ENCODE peak calls at places on chromosomes 3 and 15, in four cellular contexts. J is dorsolateral prefrontal cortex, H is heart left ventricle, S is astrocyte of the cerebellum. E is an unnamed sample.

GRCh38 chr15:75648156-75649000 is 666 bp downstream of the SNX33 start:
- DNase-seq in J (no peak), H (peak), S (no peak), E (no peak)

GRCh38 chr3:135995766-135996165 is 30.2 kb downstream of the PPP2R3A start:
- DNase-seq in J (no peak), H (no peak), S (no peak), E (no peak)

GRCh38 chr15:80590772-80591355 is 104.2 kb upstream of the ABHD17C start:
- DNase-seq in J (no peak), H (no peak), S (no peak), E (no peak)

GRCh38 chr15:93041159-93041547 is 47.9 kb downstream of the RGMA start:
- DNase-seq in J (no peak), H (no peak), S (no peak), E (no peak)

GRCh38 chr3:184282941-184283340 is 7.1 kb downstream of the ECE2 start:
- DNase-seq in J (no peak), H (no peak), S (no peak), E (no peak)

GRCh38 chr3:56125358-56126005 is 342.8 kb downstream of the ERC2 start:
- DNase-seq in J (no peak), H (peak), S (no peak), E (no peak)

GRCh38 chr3:183022935-183023516 is 42.7 kb upstream of the DCUN1D1 start:
- DNase-seq in J (no peak), H (no peak), S (no peak), E (no peak)

GRCh38 chr3:114552527-114552812 is 258.6 kb downstream of the TIGIT start:
- DNase-seq in J (no peak), H (no peak), S (no peak), E (no peak)

GRCh38 chr3:18501679-18502343 is 76.7 kb upstream of the SATB1 start:
- DNase-seq in J (no peak), H (no peak), S (no peak), E (no peak)

GRCh38 chr3:111315911-111316310 is 226.1 kb upstream of the CD96 start:
- DNase-seq in J (no peak), H (no peak), S (peak), E (no peak)

GRCh38 chr15:79060175-79060574 is 30.4 kb downstream of the RASGRF1 start:
- DNase-seq in J (no peak), H (no peak), S (no peak), E (no peak)
- TF ChIP-seq CTCF in J (no peak), H (no peak), S (no peak), E (no peak)

DNA sequence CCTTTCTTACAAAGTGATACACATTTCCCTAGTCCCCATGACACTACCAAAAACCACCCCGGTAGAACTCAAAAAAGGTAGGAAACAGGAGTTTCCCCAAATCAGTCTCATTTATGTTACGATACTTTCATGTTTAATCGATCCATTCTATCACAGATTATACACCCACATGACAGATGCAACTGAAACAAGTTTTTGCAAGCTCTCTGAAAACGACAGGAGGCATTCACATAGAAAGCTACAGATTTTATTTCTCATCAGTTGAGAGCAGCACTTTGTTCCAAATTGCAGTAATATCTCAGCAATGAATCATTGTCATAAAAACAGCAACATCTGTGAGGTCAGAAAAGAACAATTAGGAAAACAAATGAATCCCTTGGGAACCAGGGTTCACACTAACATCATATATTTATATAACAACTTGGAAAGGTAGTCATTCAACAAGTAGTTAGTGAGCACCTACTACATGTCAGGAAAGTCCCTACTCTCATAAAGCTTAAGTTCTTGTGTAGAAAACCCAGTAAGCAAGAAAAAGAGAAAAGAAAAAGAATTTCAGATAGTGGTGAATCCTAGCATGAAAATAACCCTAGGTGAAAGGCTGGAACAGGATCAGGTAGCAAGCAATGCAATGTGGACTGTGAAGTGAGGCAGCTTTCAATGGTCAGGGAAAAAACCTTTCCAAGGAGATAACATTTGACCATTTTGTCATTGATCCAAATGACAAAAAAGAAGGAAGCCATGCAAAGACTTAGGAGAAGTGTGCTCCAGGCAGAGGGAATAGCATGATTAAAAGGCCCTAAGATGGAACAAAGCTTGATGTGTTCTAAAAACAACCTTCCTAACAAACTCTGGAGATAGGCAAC is 8.3 kb downstream of the PLD1 start:
- DNase-seq in J (no peak), H (no peak), S (peak), E (peak)
- H3K4me3 ChIP-seq in J (no peak), H (no peak), S (no peak), E (no peak)

DNA sequence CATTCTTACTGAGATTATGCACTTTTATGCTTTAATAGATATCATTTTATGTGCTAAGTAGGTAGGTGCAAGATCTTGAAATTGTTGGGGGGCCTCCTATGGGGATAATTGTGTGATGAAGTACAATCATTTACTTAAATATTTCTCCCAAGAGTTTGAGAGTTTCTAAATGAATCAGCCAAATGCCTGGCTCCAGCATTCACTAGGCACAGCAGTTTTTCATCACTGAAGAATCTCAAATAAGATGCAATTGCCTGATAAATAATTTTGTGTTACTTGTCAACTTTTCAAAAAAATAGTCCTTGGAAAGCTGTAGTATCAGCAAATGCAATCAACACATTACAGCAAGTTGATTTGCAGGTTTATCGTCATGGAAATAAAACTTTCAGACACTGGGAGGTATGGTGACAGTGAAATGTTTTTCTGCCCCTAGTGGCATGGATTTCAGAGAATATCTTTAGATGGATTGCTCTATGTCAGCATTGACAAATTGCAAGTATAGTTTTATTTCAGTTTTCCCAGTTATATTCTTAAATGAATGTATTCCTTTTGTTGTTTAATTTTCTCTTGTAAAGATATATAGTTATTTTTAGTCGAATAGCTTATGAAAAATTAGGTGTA is 167.1 kb downstream of the NEK11 start:
- DNase-seq in J (no peak), H (no peak), S (no peak), E (no peak)
- TF ChIP-seq CTCF in J (no peak), H (no peak), S (no peak), E (peak)

GRCh38 chr3:51386852-51387229 is 1.8 kb downstream of the MANF start:
- DNase-seq in J (no peak), H (no peak), S (no peak), E (no peak)

GRCh38 chr3:51390186-51390585 is 899 bp upstream of the RBM15B start:
- DNase-seq in J (no peak), H (no peak), S (no peak), E (no peak)

GRCh38 chr3:51386159-51386851 is 1.2 kb downstream of the MANF start:
- DNase-seq in J (no peak), H (no peak), S (no peak), E (no peak)

GRCh38 chr3:51389423-51390183 is 1.5 kb upstream of the RBM15B start:
- DNase-seq in J (peak), H (no peak), S (peak), E (no peak)

DNA sequence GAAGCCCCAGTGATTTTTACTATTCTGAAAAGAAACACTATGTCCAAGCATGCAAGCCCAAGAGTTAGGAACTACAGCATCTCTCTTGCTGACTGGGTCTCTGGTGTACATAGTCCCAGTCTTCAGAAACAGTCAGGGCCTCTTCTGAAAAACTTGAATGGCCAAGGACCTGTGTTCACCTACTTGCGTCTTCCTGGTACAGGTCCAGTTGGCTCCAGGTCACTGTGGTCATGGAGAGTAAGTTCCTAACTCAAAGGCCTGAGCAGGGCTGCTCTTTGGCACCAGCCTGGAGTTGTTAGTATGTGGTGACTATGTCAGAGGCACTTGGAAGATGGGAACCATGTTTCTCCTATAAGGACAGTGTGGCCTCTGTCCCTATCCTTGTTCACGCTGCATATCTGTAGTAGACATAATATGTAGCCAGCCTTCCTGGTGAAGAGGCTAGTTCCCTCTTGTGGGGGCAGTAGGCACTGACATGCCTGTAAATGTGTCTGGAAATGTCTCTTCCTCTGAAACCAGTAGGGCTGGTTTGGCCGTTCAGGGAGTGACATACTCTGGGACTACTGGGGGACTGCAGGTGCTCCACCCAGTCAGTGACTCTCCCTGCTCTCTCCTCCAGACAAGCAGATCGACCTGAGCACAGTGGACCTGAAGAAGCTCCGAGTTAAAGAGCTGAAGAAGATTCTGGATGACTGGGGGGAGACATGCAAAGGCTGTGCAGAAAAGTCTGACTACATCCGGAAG is 2.6 kb upstream of the RBM15B start:
- DNase-seq in J (no peak), H (no peak), S (no peak), E (no peak)
- H3K4me3 ChIP-seq in J (no peak), H (no peak), S (no peak), E (no peak)

GRCh38 chr15:22838292-22839042 is at the start of gene NIPA2:
- DNase-seq in J (peak), H (peak), S (peak), E (peak)
- TF ChIP-seq CTCF in J (no peak), H (no peak), S (no peak), E (no peak)

DNA sequence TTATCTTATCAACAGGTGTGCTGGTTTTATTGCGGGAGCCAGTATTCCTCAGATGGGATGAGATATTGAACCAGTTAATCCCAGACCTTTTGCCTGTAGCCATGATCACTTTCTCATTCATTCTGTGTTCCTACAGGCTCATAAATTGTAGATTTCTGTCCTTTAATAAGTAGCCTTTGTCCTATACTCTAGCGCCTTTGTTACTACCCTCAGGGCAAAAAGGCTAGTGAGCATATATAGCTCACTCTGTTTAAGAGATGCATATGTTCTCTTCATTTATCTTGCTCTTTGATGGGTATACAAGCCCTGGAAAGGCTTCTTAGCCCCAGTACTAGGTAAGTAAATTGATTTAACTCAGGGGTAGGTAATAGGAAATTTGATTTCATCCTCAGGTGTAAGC is 95.1 kb downstream of the OXSM start:
- DNase-seq in J (no peak), H (no peak), S (no peak), E (no peak)
- H3K4me3 ChIP-seq in J (no peak), H (no peak), S (no peak), E (no peak)

GRCh38 chr15:58539548-58539947 is 107.8 kb downstream of the LIPC start:
- DNase-seq in J (no peak), H (no peak), S (no peak), E (no peak)
- TF ChIP-seq CTCF in J (no peak), H (no peak), S (no peak), E (no peak)

E was measured in epithelial cell of proximal tubule.